ENCODE peak calls at places on chromosomes 2 and 18, in ten cellular contexts. K is fibroblast of the conjunctiva; M is HT1080; H is NCI-H146; I is T-cell; D is erythroblast; P is T-helper 2 cell; Y is globus pallidus; J is mammary epithelial cell; S is activated CD4-positive, CD25-positive, alpha-beta regulatory T cell. Z is an unnamed sample.

GRCh38 chr2:27249891-27250651 is 12.8 kb downstream of the SLC30A3 start:
- DNase-seq in K (peak; percentile 3), J (no peak), D (peak; percentile 70), Y (peak; percentile 7), S (no peak), H (peak; percentile 52), P (peak; percentile 64), M (peak; percentile 33), I (peak; percentile 37), Z (no peak)

GRCh38 chr2:133788391-133788790 is 220.1 kb upstream of the NCKAP5 start:
- DNase-seq in J (no peak), H (no peak), P (no peak), I (no peak), D (no peak), S (no peak), Y (no peak), M (peak; percentile 11), K (no peak), Z (no peak)

GRCh38 chr2:2164326-2164917 is 166.7 kb downstream of the MYT1L start:
- DNase-seq in H (no peak), D (no peak), J (no peak), Y (no peak), S (no peak), P (no peak), K (no peak), M (no peak), I (no peak), Z (no peak)

GRCh38 chr2:174717916-174718315 is 46.4 kb downstream of the CHRNA1 start:
- DNase-seq in P (peak; percentile 24), D (no peak), I (no peak), M (peak; percentile 44), K (no peak), Y (no peak), H (no peak), S (no peak), J (no peak), Z (peak; percentile 3)

GRCh38 chr2:120825370-120826259 is 89.9 kb downstream of the GLI2 start:
- DNase-seq in K (peak; percentile 59), I (no peak), H (no peak), P (no peak), Y (peak; percentile 95), D (no peak), S (no peak), J (peak; percentile 14), M (no peak), Z (peak; percentile 60)

GRCh38 chr18:21833619-21834300 is 93.2 kb downstream of the MIB1 start:
- DNase-seq in J (no peak), P (no peak), Y (no peak), S (no peak), D (no peak), H (no peak), M (no peak), K (no peak), I (no peak), Z (no peak)

GRCh38 chr2:45585267-45585861 is 25.7 kb downstream of the SRBD1 start:
- DNase-seq in K (peak; percentile 43), H (peak; percentile 29), P (peak; percentile 62), M (peak; percentile 42), Y (peak; percentile 28), J (peak; percentile 32), I (no peak), S (no peak), D (peak; percentile 39), Z (peak; percentile 46)

GRCh38 chr2:26144031-26144430 is 28.9 kb upstream of the GAREM2 start:
- DNase-seq in I (no peak), J (no peak), M (no peak), H (peak; percentile 32), Y (no peak), D (peak; percentile 12), P (no peak), K (no peak), S (no peak), Z (no peak)

GRCh38 chr2:180291552-180292421 is 284.7 kb upstream of the CWC22 start:
- DNase-seq in M (peak; percentile 85), I (no peak), P (no peak), D (no peak), J (peak; percentile 77), H (no peak), K (no peak), Y (no peak), S (no peak), Z (peak; percentile 68)

GRCh38 chr2:100984892-100985307 is 17.2 kb upstream of the RPL31 start:
- DNase-seq in I (peak; percentile 74), H (peak; percentile 69), M (peak; percentile 63), Y (peak; percentile 64), K (peak; percentile 66), P (peak; percentile 71), D (peak; percentile 71), S (peak; percentile 45), J (peak; percentile 47), Z (peak; percentile 59)

GRCh38 chr2:112831380-112831930 is 5.1 kb downstream of the IL1B start:
- DNase-seq in S (no peak), Y (no peak), K (no peak), P (no peak), I (no peak), M (no peak), J (no peak), H (no peak), D (no peak), Z (no peak)

GRCh38 chr18:32439802-32440201 is 30.9 kb downstream of the GAREM1 start:
- DNase-seq in K (no peak), I (no peak), Y (peak; percentile 79), D (peak; percentile 6), P (peak; percentile 5), M (no peak), J (no peak), H (peak; percentile 58), S (no peak), Z (no peak)

GRCh38 chr2:41344529-41344928 is 703.3 kb upstream of the PKDCC start:
- DNase-seq in M (no peak), D (no peak), K (no peak), Y (no peak), S (no peak), I (no peak), J (no peak), H (no peak), P (no peak), Z (no peak)

GRCh38 chr2:200703132-200703925 is 108.4 kb upstream of the BZW1 start:
- DNase-seq in S (no peak), H (peak; percentile 15), Y (peak; percentile 85), P (peak; percentile 87), I (no peak), M (peak; percentile 55), D (peak; percentile 21), J (peak; percentile 51), K (peak; percentile 78), Z (peak; percentile 72)

GRCh38 chr2:96715658-96716057 is 24.2 kb downstream of the LMAN2L start:
- DNase-seq in S (no peak), D (no peak), K (no peak), I (no peak), M (no peak), Y (no peak), J (no peak), H (peak; percentile 18), P (no peak), Z (no peak)

GRCh38 chr18:9539283-9539682 is 64.0 kb downstream of the RALBP1 start:
- DNase-seq in I (no peak), D (no peak), P (no peak), Y (no peak), J (peak; percentile 81), K (peak; percentile 20), S (no peak), M (peak; percentile 81), H (no peak), Z (peak; percentile 71)

GRCh38 chr2:98509542-98510321 is 65.1 kb downstream of the INPP4A start:
- DNase-seq in Y (no peak), D (peak; percentile 86), M (no peak), S (no peak), K (no peak), H (no peak), I (no peak), P (no peak), J (no peak), Z (no peak)

GRCh38 chr2:181673178-181673577 is 7.1 kb downstream of the NEUROD1 start:
- DNase-seq in D (no peak), P (no peak), M (no peak), H (peak; percentile 85), I (no peak), J (no peak), K (no peak), S (no peak), Y (no peak), Z (peak; percentile 25)

GRCh38 chr2:150549381-150549780 is 61.9 kb upstream of the RND3 start:
- DNase-seq in M (no peak), J (peak; percentile 40), Y (no peak), D (no peak), K (no peak), I (no peak), P (no peak), H (no peak), S (no peak), Z (no peak)

GRCh38 chr2:25324905-25325592 is 16.7 kb downstream of the DNMT3A start:
- DNase-seq in P (no peak), J (no peak), K (no peak), M (no peak), D (no peak), S (no peak), H (no peak), Y (no peak), I (no peak), Z (peak; percentile 67)

GRCh38 chr2:221715783-221716386 is 143.8 kb upstream of the EPHA4 start:
- DNase-seq in J (no peak), D (no peak), S (no peak), I (no peak), Y (no peak), K (no peak), P (no peak), H (no peak), M (no peak), Z (no peak)

GRCh38 chr2:235027558-235028214 is 75.9 kb downstream of the SH3BP4 start:
- DNase-seq in D (no peak), J (peak; percentile 54), P (no peak), K (peak; percentile 75), S (no peak), M (peak; percentile 73), H (no peak), Y (peak; percentile 51), I (no peak), Z (peak; percentile 85)

Z was measured in M059J.